ENCODE peak calls at places on chromosomes 16 and 17, in seven cellular contexts. U is PC-9, Z is lower leg skin, D is coronary artery, W is brain microvascular endothelial cell, A is A549, E is fibroblast of mammary gland. N is an unnamed sample.

GRCh38 chr17:19897901-19898300 is 30.2 kb upstream of the ULK2 start:
- DNase-seq in U (no peak), Z (peak), D (no peak), W (peak), A (peak), E (peak), N (no peak)

GRCh38 chr16:85354623-85355514 is 242.6 kb upstream of the CIBAR2 start:
- DNase-seq in U (peak), Z (no peak), D (no peak), W (peak), A (no peak), E (peak), N (no peak)

GRCh38 chr16:3266873-3267537 is 10.6 kb upstream of the MEFV start:
- DNase-seq in U (no peak), Z (no peak), D (no peak), W (peak), A (peak), E (peak), N (no peak)

GRCh38 chr17:81923302-81924260 is 4.0 kb downstream of the MAFG start:
- DNase-seq in U (peak), Z (no peak), D (no peak), W (peak), A (peak), E (peak), N (no peak)

GRCh38 chr17:5034651-5035050 is 575 bp downstream of the SLC52A1 start:
- DNase-seq in U (no peak), Z (no peak), D (no peak), W (no peak), A (no peak), E (no peak), N (no peak)

GRCh38 chr17:78383725-78384471 is 5.4 kb downstream of the PGS1 start:
- DNase-seq in U (peak), Z (peak), D (peak), W (peak), A (no peak), E (peak), N (peak)

GRCh38 chr17:6636616-6637457 is 3.7 kb downstream of the KIAA0753 start:
- DNase-seq in U (no peak), Z (no peak), D (no peak), W (no peak), A (no peak), E (no peak), N (no peak)

GRCh38 chr16:21224800-21225199 is 8.7 kb upstream of the ANKS4B start:
- DNase-seq in U (no peak), Z (no peak), D (no peak), W (no peak), A (no peak), E (no peak), N (no peak)

GRCh38 chr17:49823614-49824013 is 24.3 kb downstream of the TAC4 start:
- DNase-seq in U (no peak), Z (no peak), D (no peak), W (no peak), A (no peak), E (peak), N (no peak)

GRCh38 chr16:3295209-3295608 is 10.0 kb downstream of the TIGD7 start:
- DNase-seq in U (no peak), Z (no peak), D (no peak), W (no peak), A (no peak), E (no peak), N (no peak)

GRCh38 chr16:72637306-72637705 is 410.6 kb downstream of the ZFHX3 start:
- DNase-seq in U (no peak), Z (no peak), D (no peak), W (peak), A (peak), E (peak), N (no peak)

GRCh38 chr16:3029499-3030127 is 5.8 kb downstream of the THOC6 start:
- DNase-seq in U (no peak), Z (no peak), D (no peak), W (no peak), A (no peak), E (peak), N (no peak)

GRCh38 chr17:17904171-17905035 is 67.6 kb upstream of the SREBF1 start:
- DNase-seq in U (no peak), Z (no peak), D (no peak), W (no peak), A (no peak), E (no peak), N (no peak)

GRCh38 chr17:55210292-55210691 is 54.5 kb upstream of the HLF start:
- DNase-seq in U (no peak), Z (no peak), D (no peak), W (no peak), A (no peak), E (no peak), N (no peak)

GRCh38 chr17:59684967-59685366 is 22.3 kb downstream of the PTRH2 start:
- DNase-seq in U (no peak), Z (no peak), D (no peak), W (no peak), A (no peak), E (no peak), N (no peak)

GRCh38 chr17:32739722-32740121 is 137.2 kb downstream of the MYO1D start:
- DNase-seq in U (no peak), Z (no peak), D (no peak), W (no peak), A (no peak), E (no peak), N (no peak)

GRCh38 chr16:51884773-51885172 is 662.2 kb downstream of the TOX3 start:
- DNase-seq in U (no peak), Z (no peak), D (no peak), W (no peak), A (no peak), E (no peak), N (no peak)

GRCh38 chr16:73671102-73671501 is 623.2 kb upstream of the ZFHX3 start:
- DNase-seq in U (no peak), Z (no peak), D (no peak), W (no peak), A (no peak), E (no peak), N (no peak)

GRCh38 chr16:85645021-85645589 is 32.0 kb downstream of the GSE1 start:
- DNase-seq in U (peak), Z (no peak), D (no peak), W (no peak), A (no peak), E (no peak), N (no peak)

GRCh38 chr17:44408786-44409185 is 19.3 kb upstream of the ITGA2B start:
- DNase-seq in U (no peak), Z (no peak), D (no peak), W (no peak), A (no peak), E (no peak), N (no peak)

GRCh38 chr16:14399397-14400284 is 230.4 kb downstream of the PARN start:
- DNase-seq in U (peak), Z (peak), D (no peak), W (peak), A (peak), E (peak), N (peak)

GRCh38 chr17:28900986-28901726 is 1.7 kb downstream of the DHRS13 start:
- DNase-seq in U (no peak), Z (no peak), D (no peak), W (no peak), A (no peak), E (no peak), N (no peak)

GRCh38 chr16:50761276-50761675 is 19.4 kb downstream of the CYLD start:
- DNase-seq in U (no peak), Z (no peak), D (no peak), W (no peak), A (no peak), E (no peak), N (no peak)

GRCh38 chr16:50505714-50506542 is 42.3 kb upstream of the NKD1 start:
- DNase-seq in U (no peak), Z (no peak), D (no peak), W (no peak), A (peak), E (no peak), N (no peak)

DNA sequence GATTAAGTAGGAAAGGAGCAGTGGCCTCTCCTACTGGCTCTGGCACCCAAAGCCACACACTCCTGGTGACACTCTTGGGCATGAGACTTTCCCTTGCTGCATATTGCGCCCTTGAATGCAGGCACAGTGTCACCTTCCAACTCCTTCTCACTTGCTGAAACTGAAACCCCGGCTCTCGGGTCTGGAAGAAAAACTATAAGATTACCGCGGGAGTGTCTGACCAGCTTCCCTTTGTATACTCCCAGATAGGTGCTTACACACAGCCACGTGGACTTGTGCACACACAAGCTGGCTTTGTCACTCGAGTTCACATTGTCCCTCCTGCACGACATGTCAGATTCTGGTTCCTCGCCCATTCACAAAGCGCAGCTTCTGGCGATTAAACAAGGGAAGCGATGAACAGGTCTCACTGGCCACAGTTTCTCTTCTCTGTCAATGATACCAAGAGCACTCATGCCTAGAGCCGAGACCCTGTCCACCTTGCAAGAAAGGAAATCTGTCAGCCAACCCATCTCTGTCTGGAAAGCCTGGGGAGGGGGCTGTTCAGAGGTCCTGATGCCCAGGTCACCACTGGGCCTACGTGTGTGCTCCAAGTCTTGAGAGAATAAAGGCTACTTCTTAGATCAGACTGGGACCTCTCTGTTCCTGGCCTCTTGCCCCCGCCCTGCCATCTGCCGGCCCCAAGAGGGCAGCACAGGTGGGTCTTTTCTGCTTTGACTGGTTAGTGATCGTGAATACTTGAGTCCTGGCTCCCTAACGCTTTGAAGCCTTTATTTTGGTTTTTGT is 104.5 kb downstream of the MRM1 start:
- DNase-seq in U (peak), Z (no peak), D (no peak), W (peak), A (peak), E (peak), N (no peak)
- TF ChIP-seq CTCF in U (peak), Z (no peak), D (no peak), W (peak), A (peak), E (peak), N (no peak)

GRCh38 chr17:13596241-13596941 is 5.3 kb downstream of the HS3ST3A1 start:
- DNase-seq in U (no peak), Z (no peak), D (no peak), W (no peak), A (no peak), E (no peak), N (no peak)
- H3K4me3 ChIP-seq in U (no peak), Z (no peak), D (no peak), W (no peak), A (no peak), E (peak), N (no peak)

DNA sequence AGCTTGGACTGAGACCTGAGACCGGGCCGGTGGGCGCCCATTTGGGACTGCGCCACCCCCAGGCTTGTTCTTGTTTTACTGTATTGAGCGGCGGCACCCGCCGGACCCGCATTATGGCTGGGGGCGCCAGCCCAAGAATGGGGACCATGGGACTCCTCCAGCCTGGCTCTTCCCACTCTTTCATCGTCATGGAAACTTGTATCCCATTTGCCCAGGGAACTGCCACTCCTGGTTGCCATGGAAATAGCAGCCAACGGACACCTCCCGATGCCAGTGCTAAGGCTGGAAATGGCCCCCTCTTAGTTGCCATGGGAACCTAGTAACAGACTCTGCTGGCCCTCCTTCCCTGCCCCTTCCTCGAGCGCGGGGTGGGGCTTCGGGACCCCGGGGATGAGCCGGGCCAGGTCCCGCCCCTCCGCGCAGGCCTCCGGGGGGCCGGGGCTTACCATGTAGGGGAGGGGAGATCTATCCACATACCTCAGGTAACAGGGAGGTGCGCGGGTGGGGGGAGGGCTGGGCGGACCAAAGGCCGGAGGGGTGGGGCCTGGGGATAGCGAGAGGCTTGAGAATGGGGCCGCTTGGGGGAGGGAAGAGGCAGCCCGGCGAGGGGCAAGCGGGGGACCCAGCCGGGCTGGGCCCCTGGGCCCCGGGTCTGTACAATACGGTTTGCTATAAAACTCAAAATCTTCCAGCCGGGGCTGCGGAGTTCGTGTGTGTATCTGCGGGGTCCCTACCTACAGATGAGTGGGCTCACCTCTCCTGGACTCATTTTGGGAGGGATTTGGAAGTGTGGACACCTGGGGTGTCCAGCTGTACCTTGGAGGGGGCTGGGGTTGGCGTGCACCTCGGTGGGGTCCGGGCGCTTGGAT is 547 bp upstream of the ORAI3 start:
- DNase-seq in U (peak), Z (peak), D (peak), W (peak), A (peak), E (peak), N (peak)
- TF ChIP-seq CTCF in U (no peak), Z (no peak), D (no peak), W (peak), A (no peak), E (no peak), N (no peak)

DNA sequence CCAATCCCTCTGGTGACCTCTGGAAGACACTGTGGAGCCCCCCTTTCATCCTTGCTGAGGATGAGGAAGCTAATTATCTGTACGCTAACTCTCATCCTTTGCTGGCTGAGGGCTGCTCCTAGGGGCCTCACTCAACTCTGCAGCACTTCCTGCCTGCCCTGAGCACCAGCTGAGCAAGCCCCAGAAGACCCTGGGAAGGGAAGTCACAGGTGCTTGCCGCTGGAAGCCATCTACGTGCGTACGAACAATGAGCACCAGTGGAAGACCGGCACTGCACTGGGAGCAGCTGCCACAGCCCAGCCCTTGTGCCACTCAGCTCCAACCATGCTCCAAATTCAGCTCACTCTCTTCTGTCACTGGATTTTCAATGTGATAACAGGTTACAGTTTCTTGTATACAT is 145.7 kb upstream of the CDH5 start:
- DNase-seq in U (no peak), Z (peak), D (no peak), W (no peak), A (no peak), E (no peak), N (no peak)
- H3K4me3 ChIP-seq in U (no peak), Z (no peak), D (no peak), W (no peak), A (no peak), E (no peak), N (no peak)

DNA sequence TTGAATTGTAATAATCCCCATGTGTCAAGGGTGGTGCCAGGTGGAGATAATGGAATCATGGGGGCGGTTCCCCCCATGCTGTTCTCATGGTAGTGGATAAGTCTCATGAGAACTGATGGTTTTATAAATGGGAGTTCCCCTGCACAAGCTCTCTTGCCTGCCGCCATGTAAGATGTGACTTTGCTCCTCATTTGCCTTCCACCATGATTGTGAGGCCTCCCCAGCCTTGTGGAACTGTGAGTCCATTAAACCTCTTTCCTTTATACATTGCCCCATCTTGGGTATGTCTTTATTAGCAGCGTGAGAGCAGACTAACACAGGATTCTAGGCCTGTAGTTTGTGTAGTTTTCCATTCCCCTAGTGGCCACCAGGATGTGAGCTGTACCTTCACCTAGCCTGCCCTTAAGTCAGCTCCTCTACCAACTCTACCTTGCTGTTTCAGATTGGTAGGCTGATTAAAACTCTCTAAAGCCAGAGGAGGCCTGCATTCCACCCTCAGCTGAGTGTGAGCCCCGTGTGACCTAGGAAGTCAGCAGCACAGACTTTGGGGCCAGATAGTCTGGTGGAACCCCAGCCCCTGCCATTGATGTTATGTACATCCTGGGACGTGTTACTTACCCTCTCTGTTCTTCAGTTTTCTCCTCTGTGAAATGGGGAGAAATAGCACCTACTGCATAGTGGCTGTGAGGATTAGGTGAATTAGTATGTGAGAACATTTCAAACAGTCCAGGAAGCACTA is 252.4 kb upstream of the CACNG5 start:
- DNase-seq in U (no peak), Z (no peak), D (no peak), W (no peak), A (no peak), E (no peak), N (no peak)
- TF ChIP-seq CTCF in U (no peak), Z (no peak), D (no peak), W (peak), A (no peak), E (no peak), N (no peak)